ENCODE peak calls at places on chromosomes 5 and 9, in seven cellular contexts. N is mesendoderm; G is effector memory CD8-positive, alpha-beta T cell; U is erythroblast; F is activated T-cell treated with anti-CD3 and anti-CD28 coated beads for 48 hours; O is nephron progenitor cell; S is caudate nucleus. P is an unnamed sample.
A peak's percentile ranks its signal among the peaks of the same experiment; 100 is the strongest.

GRCh38 chr5:477247-477646 is 34.3 kb downstream of the EXOC3 start:
- DNase-seq in F (no peak), G (no peak), U (no peak), O (peak; percentile 3), S (no peak), N (no peak), P (no peak)

GRCh38 chr9:131018621-131019020 is 9.6 kb downstream of the LAMC3 start:
- DNase-seq in F (no peak), O (no peak), S (no peak), G (no peak), N (peak; percentile 53), U (no peak), P (no peak)

GRCh38 chr5:119016125-119016774 is 27.9 kb upstream of the DTWD2 start:
- DNase-seq in U (no peak), G (no peak), F (no peak), N (no peak), O (no peak), S (no peak), P (no peak)

GRCh38 chr5:159897786-159898393 is 18.4 kb upstream of the ADRA1B start:
- DNase-seq in S (no peak), N (no peak), G (no peak), F (no peak), U (no peak), O (no peak), P (no peak)

GRCh38 chr5:94021246-94021645 is 279.8 kb upstream of the POU5F2 start:
- DNase-seq in G (no peak), O (no peak), S (no peak), F (no peak), N (no peak), U (no peak), P (no peak)

GRCh38 chr5:21071986-21072385 is 1084.0 kb upstream of the CDH18 start:
- DNase-seq in G (no peak), O (no peak), S (no peak), F (no peak), N (no peak), U (no peak), P (no peak)

GRCh38 chr9:101119206-101119819 is 90.8 kb downstream of the PLPPR1 start:
- DNase-seq in G (no peak), F (peak; percentile 12), N (peak; percentile 85), U (peak; percentile 51), S (peak; percentile 63), O (peak; percentile 78), P (peak; percentile 55)

GRCh38 chr5:125189451-125190051 is 443.1 kb upstream of the ZNF608 start:
- DNase-seq in G (no peak), F (no peak), U (no peak), O (no peak), S (no peak), N (no peak), P (no peak)

GRCh38 chr9:18717751-18718150 is 243.8 kb downstream of the ADAMTSL1 start:
- DNase-seq in U (no peak), G (no peak), F (no peak), N (no peak), O (no peak), S (no peak), P (no peak)